ENCODE peak calls at places on chromosomes 4 and X, in nine cellular contexts. G is dorsolateral prefrontal cortex, L is H7, D is Right ventricle myocardium superior, P is amniotic stem cell, H is SK-MEL-5, T is endodermal cell, J is activated T-cell treated with anti-CD3 and anti-CD28 coated beads for 1 hour, E is nephron progenitor cell. Z is an unnamed sample.
A peak's percentile ranks its signal among the peaks of the same experiment; 100 is the strongest.

GRCh38 chr4:156718226-156718625 is 253.4 kb downstream of the PDGFC start:
- DNase-seq in E (no peak), J (no peak), L (no peak), D (no peak), P (no peak), H (no peak), T (no peak), G (no peak), Z (no peak)

GRCh38 chrX:9392445-9392844 is 72.4 kb upstream of the TBL1X start:
- DNase-seq in J (no peak), L (no peak), E (no peak), T (no peak), G (no peak), D (no peak), H (no peak), P (no peak), Z (no peak)

GRCh38 chr4:135269125-135269772 is 1067.7 kb upstream of the PABPC4L start:
- DNase-seq in G (no peak), P (no peak), T (no peak), J (no peak), E (no peak), D (no peak), H (no peak), L (no peak), Z (no peak)

GRCh38 chr4:183722738-183723560 is 63.9 kb downstream of the TRAPPC11 start:
- DNase-seq in E (peak; percentile 76), J (peak; percentile 23), L (peak; percentile 90), H (peak; percentile 45), T (peak; percentile 90), P (peak; percentile 3), D (peak; percentile 80), G (no peak), Z (peak; percentile 69)

GRCh38 chrX:68832516-68833447 is 4.0 kb downstream of the EFNB1 start:
- DNase-seq in L (peak; percentile 61), D (no peak), G (no peak), T (peak; percentile 36), E (no peak), H (no peak), J (no peak), P (no peak), Z (no peak)

GRCh38 chr4:16530688-16531635 is 304.7 kb upstream of the TAPT1 start:
- DNase-seq in J (no peak), D (no peak), G (no peak), P (no peak), E (no peak), L (no peak), H (no peak), T (no peak), Z (no peak)

GRCh38 chr4:114076865-114077264 is 97.4 kb upstream of the ARSJ start:
- DNase-seq in J (no peak), L (no peak), G (no peak), H (no peak), E (no peak), P (no peak), D (no peak), T (no peak), Z (no peak)

GRCh38 chr4:67087897-67088296 is 457.4 kb downstream of the CENPC start:
- DNase-seq in P (no peak), G (no peak), T (peak; percentile 85), L (peak; percentile 8), E (peak; percentile 54), J (peak; percentile 4), H (peak; percentile 83), D (no peak), Z (no peak)

GRCh38 chrX:151359931-151360871 is 36.8 kb upstream of the VMA21 start:
- DNase-seq in J (peak; percentile 11), D (no peak), E (peak; percentile 68), L (peak; percentile 41), H (peak; percentile 35), G (no peak), P (no peak), T (peak; percentile 83), Z (peak; percentile 77)

GRCh38 chr4:145042601-145043000 is 55.4 kb downstream of the ANAPC10 start:
- DNase-seq in G (no peak), H (no peak), D (no peak), J (no peak), E (no peak), L (no peak), T (no peak), P (no peak), Z (no peak)

GRCh38 chrX:24392709-24393108 is 32.3 kb downstream of the SUPT20HL1 start:
- DNase-seq in D (peak; percentile 63), H (no peak), G (no peak), P (no peak), E (no peak), J (no peak), L (no peak), T (no peak), Z (no peak)

GRCh38 chrX:47772764-47773163 is 63.9 kb upstream of the ZNF81 start:
- DNase-seq in E (no peak), L (no peak), T (no peak), H (no peak), D (no peak), P (no peak), J (no peak), G (no peak), Z (no peak)

GRCh38 chr4:53555111-53555510 is 36.2 kb downstream of the LNX1 start:
- DNase-seq in L (no peak), G (no peak), H (no peak), D (no peak), P (no peak), E (no peak), J (no peak), T (no peak), Z (no peak)

GRCh38 chrX:128781506-128781905 is 729.3 kb upstream of the ACTRT1 start:
- DNase-seq in L (peak; percentile 58), J (no peak), E (peak; percentile 22), D (no peak), T (peak; percentile 83), G (no peak), P (no peak), H (peak; percentile 60), Z (no peak)

GRCh38 chrX:104762641-104763040 is 196.6 kb downstream of the IL1RAPL2 start:
- DNase-seq in P (no peak), L (no peak), T (no peak), D (no peak), J (no peak), G (no peak), H (no peak), E (no peak), Z (no peak)

GRCh38 chr4:165137205-165137604 is 24.5 kb upstream of the TMEM192 start:
- DNase-seq in J (no peak), G (no peak), P (no peak), D (no peak), T (no peak), E (no peak), L (no peak), H (no peak), Z (no peak)

GRCh38 chr4:792729-793108 is 33.2 kb downstream of the CPLX1 start:
- DNase-seq in P (no peak), H (no peak), D (no peak), L (no peak), T (no peak), J (no peak), G (peak; percentile 40), E (no peak), Z (no peak)

Z was measured in aorta.